ENCODE peak calls at places on chromosomes 16 and 17, in five cellular contexts. V is ascending aorta; F is breast epithelium; P is left lung; A is CD8-positive, alpha-beta memory T cell. B is an unnamed sample.

GRCh38 chr17:1275962-1276736 is 3.3 kb upstream of the TRARG1 start:
- DNase-seq in V (no peak), F (peak; percentile 61), A (peak; percentile 69), P (peak; percentile 86), B (peak; percentile 66)

GRCh38 chr16:1131378-1131994 is 21.4 kb upstream of the CACNA1H start:
- DNase-seq in A (no peak), F (no peak), V (no peak), P (no peak), B (no peak)

GRCh38 chr17:65115721-65116312 is 21.4 kb upstream of the RGS9 start:
- DNase-seq in F (no peak), P (no peak), V (no peak), A (no peak), B (no peak)

GRCh38 chr16:64629622-64630021 is 492.2 kb downstream of the CDH11 start:
- DNase-seq in P (no peak), V (no peak), F (no peak), A (no peak), B (no peak)

GRCh38 chr16:13178318-13178717 is 276.9 kb downstream of the SHISA9 start:
- DNase-seq in P (no peak), F (no peak), V (no peak), A (no peak), B (no peak)

GRCh38 chr17:42531455-42532354 is 4.3 kb upstream of the NAGLU start:
- DNase-seq in V (no peak), F (no peak), A (peak; percentile 52), P (peak; percentile 94), B (no peak)

GRCh38 chr17:30368896-30369720 is 9.6 kb upstream of the CPD start:
- DNase-seq in A (no peak), P (no peak), F (no peak), V (no peak), B (no peak)

GRCh38 chr17:34859652-34860051 is 101.6 kb downstream of the CCT6B start:
- DNase-seq in P (no peak), V (no peak), A (no peak), F (no peak), B (no peak)

GRCh38 chr17:41211845-41212466 is 14.5 kb upstream of the KRTAP9-2 start:
- DNase-seq in P (no peak), A (no peak), F (no peak), V (no peak), B (no peak)

GRCh38 chr16:8026450-8026849 is 563.9 kb downstream of the TMEM114 start:
- DNase-seq in F (no peak), P (no peak), A (no peak), V (no peak), B (no peak)

GRCh38 chr17:18356624-18357023 is 6.7 kb downstream of the SHMT1 start:
- DNase-seq in A (no peak), V (no peak), F (no peak), P (no peak), B (no peak)

GRCh38 chr17:51641999-51642398 is 381.7 kb downstream of the UTP18 start:
- DNase-seq in F (no peak), A (no peak), P (no peak), V (no peak), B (no peak)

GRCh38 chr16:73846292-73846849 is 450.2 kb upstream of the PSMD7 start:
- DNase-seq in P (no peak), V (no peak), A (no peak), F (no peak), B (no peak)

GRCh38 chr17:34598161-34598776 is 18.9 kb downstream of the TMEM132E start:
- DNase-seq in A (no peak), P (no peak), V (no peak), F (no peak), B (no peak)

GRCh38 chr17:38567350-38567749 is 38.4 kb downstream of the SRCIN1 start:
- DNase-seq in F (no peak), P (no peak), A (no peak), V (no peak), B (no peak)

GRCh38 chr17:65053354-65053881 is 3.1 kb downstream of the GNA13 start:
- DNase-seq in F (no peak), V (no peak), P (no peak), A (no peak), B (no peak)

GRCh38 chr16:57091990-57092785 is at the start of gene CPNE2:
- DNase-seq in A (peak; percentile 21), P (peak; percentile 93), V (no peak), F (no peak), B (peak; percentile 16)

GRCh38 chr17:19302791-19303233 is 59.7 kb downstream of the B9D1 start:
- DNase-seq in V (no peak), F (no peak), A (no peak), P (no peak), B (no peak)

GRCh38 chr17:57080708-57081107 is 4.3 kb upstream of the AKAP1 start:
- DNase-seq in V (no peak), A (no peak), P (no peak), F (no peak), B (no peak)

GRCh38 chr16:86963600-86964575 is 353.3 kb downstream of the C16orf95 start:
- DNase-seq in F (no peak), V (no peak), A (no peak), P (no peak), B (no peak)

GRCh38 chr16:65704866-65705265 is 583.0 kb upstream of the CDH11 start:
- DNase-seq in V (no peak), F (no peak), A (no peak), P (no peak), B (no peak)

GRCh38 chr16:69073181-69073669 is 32.2 kb upstream of the HAS3 start:
- DNase-seq in P (no peak), A (no peak), F (no peak), V (no peak), B (no peak)

GRCh38 chr16:50627419-50627818 is 53.7 kb downstream of the SNX20 start:
- DNase-seq in A (no peak), P (no peak), V (no peak), F (no peak), B (no peak)

GRCh38 chr16:60648260-60648659 is 1388.0 kb downstream of the CDH8 start:
- DNase-seq in V (no peak), A (no peak), P (no peak), F (no peak), B (no peak)
- H3K9me3 ChIP-seq in V (no peaks in the 10 kb centered on the region), A (no peaks in the 10 kb centered on the region), P (no peaks in the 10 kb centered on the region), F (no peaks in the 10 kb centered on the region), B (no peaks in the 10 kb centered on the region)

DNA sequence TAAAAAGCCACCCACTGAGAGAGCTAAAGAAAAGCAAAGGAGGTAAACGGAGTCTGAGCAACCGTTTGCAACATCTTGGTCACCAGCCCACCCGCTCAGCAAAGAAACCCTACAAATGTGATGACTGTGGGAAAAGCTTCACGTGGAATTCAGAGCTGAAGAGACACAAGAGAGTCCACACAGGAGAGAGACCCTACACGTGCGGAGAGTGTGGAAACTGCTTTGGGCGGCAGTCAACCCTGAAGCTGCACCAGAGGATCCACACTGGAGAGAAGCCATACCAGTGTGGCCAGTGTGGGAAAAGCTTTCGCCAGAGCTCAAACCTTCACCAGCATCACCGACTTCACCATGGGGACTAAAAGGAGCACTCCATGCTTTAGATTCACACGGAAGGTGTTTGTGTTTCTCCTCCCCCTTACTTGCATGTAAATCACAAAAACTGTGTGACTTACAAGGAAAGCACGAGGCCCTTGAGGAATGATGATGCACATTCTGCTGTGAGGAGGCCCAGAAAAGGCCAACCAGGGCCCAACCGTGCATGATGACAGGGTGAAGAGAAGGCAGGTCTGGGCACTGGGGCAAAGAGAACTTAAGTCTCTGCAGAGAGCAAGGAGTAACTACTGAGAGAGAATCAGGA is 7.7 kb downstream of the ZNF174 start:
- DNase-seq in V (no peak), P (no peak), F (no peak), A (no peak), B (no peak)
- H3K9me3 ChIP-seq in V (peaks cover 81% of the 10 kb centered on the region), P (peaks cover 19% of the 10 kb centered on the region), F (peaks cover 99% of the 10 kb centered on the region), A (peaks cover 52% of the 10 kb centered on the region), B (peaks cover 41% of the 10 kb centered on the region)

GRCh38 chr16:35795361-35796029 is 2336.1 kb downstream of the TP53TG3F start:
- DNase-seq in V (no peak), A (no peak), P (peak; percentile 63), F (no peak), B (no peak)
- H3K9me3 ChIP-seq in V (no peaks in the 10 kb centered on the region), A (no peaks in the 10 kb centered on the region), P (no peaks in the 10 kb centered on the region), F (peaks cover 5% of the 10 kb centered on the region), B (peaks cover 2% of the 10 kb centered on the region)

GRCh38 chr16:35651841-35652240 is 2192.4 kb downstream of the TP53TG3F start:
- DNase-seq in F (no peak), P (no peak), A (no peak), V (no peak), B (no peak)
- H3K9me3 ChIP-seq in F (no peaks in the 10 kb centered on the region), P (no peaks in the 10 kb centered on the region), A (peaks cover 3% of the 10 kb centered on the region), V (no peaks in the 10 kb centered on the region), B (no peaks in the 10 kb centered on the region)

DNA sequence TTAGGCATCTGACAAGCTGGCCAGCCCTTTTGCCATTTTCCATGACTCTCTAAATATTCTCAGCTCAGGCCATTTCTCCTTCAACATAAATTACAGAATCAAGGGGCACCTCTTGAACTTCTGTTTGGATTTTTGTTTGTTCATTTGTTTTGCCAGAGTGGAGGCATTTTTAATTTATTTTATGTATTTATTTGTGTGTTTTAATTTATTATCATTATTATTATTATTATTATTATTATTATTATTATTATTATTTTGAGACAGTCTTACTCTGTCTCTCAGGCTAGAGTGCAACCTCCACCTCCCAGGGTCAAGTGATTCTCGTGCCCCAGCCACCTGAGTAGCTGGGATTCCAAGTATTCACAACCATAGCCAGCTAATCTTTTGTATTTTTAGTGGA is 1578.0 kb downstream of the CDH8 start:
- DNase-seq in P (no peak), A (no peak), V (no peak), F (no peak), B (no peak)
- H3K9me3 ChIP-seq in P (no peaks in the 10 kb centered on the region), A (no peaks in the 10 kb centered on the region), V (no peaks in the 10 kb centered on the region), F (no peaks in the 10 kb centered on the region), B (peaks cover 4% of the 10 kb centered on the region)

GRCh38 chr17:75959839-75960511 is 19.0 kb downstream of the ACOX1 start:
- DNase-seq in P (no peak), F (no peak), A (no peak), V (no peak), B (no peak)

GRCh38 chr17:75959046-75959838 is 18.4 kb upstream of the FBF1 start:
- DNase-seq in A (no peak), F (no peak), P (no peak), V (no peak), B (no peak)
- H3K9me3 ChIP-seq in A (no peaks in the 10 kb centered on the region), F (no peaks in the 10 kb centered on the region), P (no peaks in the 10 kb centered on the region), V (no peaks in the 10 kb centered on the region), B (no peaks in the 10 kb centered on the region)

GRCh38 chr17:70128727-70129238 is 40.5 kb upstream of the KCNJ2 start:
- DNase-seq in V (no peak), P (no peak), F (no peak), A (no peak), B (no peak)
- H3K9me3 ChIP-seq in V (no peaks in the 10 kb centered on the region), P (no peaks in the 10 kb centered on the region), F (no peaks in the 10 kb centered on the region), A (no peaks in the 10 kb centered on the region), B (no peaks in the 10 kb centered on the region)

B was measured in T-helper 17 cell.